ENCODE peak calls at places on chromosomes 5 and 9, in seven cellular contexts. Z, R, W, Q, D, F and O are unnamed samples.

GRCh38 chr9:127489471-127490115 is 38.3 kb downstream of the LRSAM1 start:
- DNase-seq in R (no peak), Q (no peak), Z (no peak), F (peak), D (no peak), W (peak), O (peak)

GRCh38 chr9:137113385-137114159 is 961 bp downstream of the DPP7 start:
- DNase-seq in Q (no peak), F (peak), W (no peak), Z (no peak), D (no peak), R (no peak), O (no peak)

GRCh38 chr9:137085918-137086530 is 761 bp upstream of the MAN1B1 start:
- DNase-seq in Z (no peak), F (peak), Q (peak), D (peak), R (peak), W (peak), O (peak)

GRCh38 chr9:97983524-97984187 is 515 bp downstream of the ANP32B start:
- DNase-seq in R (peak), F (peak), Z (peak), D (peak), W (peak), Q (peak), O (peak)

GRCh38 chr5:140806834-140807775 is at the start of gene PCDHA4:
- DNase-seq in Q (no peak), Z (no peak), R (no peak), W (peak), F (no peak), D (no peak), O (peak)

GRCh38 chr9:466749-467148 is 252.1 kb downstream of the DOCK8 start:
- DNase-seq in F (no peak), D (no peak), W (no peak), Q (no peak), R (no peak), Z (no peak), O (no peak)

GRCh38 chr9:136538599-136539426 is 7.0 kb downstream of the NOTCH1 start:
- DNase-seq in D (peak), R (peak), Z (no peak), Q (peak), W (no peak), F (no peak), O (no peak)

GRCh38 chr5:19001054-19001453 is 986.9 kb downstream of the CDH18 start:
- DNase-seq in Q (no peak), F (no peak), Z (no peak), W (no peak), D (no peak), R (no peak), O (no peak)

GRCh38 chr5:73783823-73784222 is 157.8 kb downstream of the ARHGEF28 start:
- DNase-seq in R (peak), D (peak), Q (no peak), W (no peak), F (no peak), Z (no peak), O (no peak)

GRCh38 chr5:100273846-100274580 is 261.2 kb upstream of the FAM174A start:
- DNase-seq in D (no peak), Q (no peak), Z (no peak), F (no peak), W (no peak), R (peak), O (no peak)

GRCh38 chr5:173035904-173036707 is 20.0 kb upstream of the CREBRF start:
- DNase-seq in Q (no peak), W (no peak), F (no peak), D (peak), Z (no peak), R (no peak), O (no peak)

GRCh38 chr9:125674981-125675973 is 31.7 kb downstream of the MAPKAP1 start:
- DNase-seq in D (no peak), W (no peak), Z (no peak), Q (no peak), F (peak), R (peak), O (no peak)

GRCh38 chr5:113274836-113275414 is 159.9 kb downstream of the TSSK1B start:
- DNase-seq in F (peak), Z (no peak), R (no peak), Q (peak), W (peak), D (no peak), O (no peak)

GRCh38 chr5:36301858-36302603 is at the start of gene RANBP3L:
- DNase-seq in Z (no peak), W (peak), R (peak), Q (peak), D (peak), F (no peak), O (no peak)

GRCh38 chr5:90783460-90784333 is 225.1 kb downstream of the ADGRV1 start:
- DNase-seq in F (no peak), Q (peak), W (peak), R (peak), D (peak), Z (peak), O (peak)

GRCh38 chr5:170632985-170633234 is 129.1 kb downstream of the KCNIP1 start:
- DNase-seq in F (peak), Z (peak), Q (peak), W (peak), D (peak), R (peak), O (peak)

GRCh38 chr5:7606840-7607453 is 211.0 kb downstream of the ADCY2 start:
- DNase-seq in R (no peak), D (no peak), W (no peak), Q (no peak), Z (no peak), F (no peak), O (no peak)

GRCh38 chr9:112629890-112630485 is 87.9 kb downstream of the INIP start:
- DNase-seq in W (no peak), Q (no peak), F (no peak), R (peak), Z (no peak), D (no peak), O (no peak)

GRCh38 chr5:173890195-173890951 is 2.2 kb downstream of the CPEB4 start:
- DNase-seq in Z (peak), Q (peak), F (peak), W (peak), D (peak), R (peak), O (peak)

GRCh38 chr5:120655828-120656435 is 191.8 kb downstream of the PRR16 start:
- DNase-seq in F (no peak), Z (no peak), Q (no peak), W (peak), D (peak), R (peak), O (no peak)

GRCh38 chr5:58407042-58407709 is 52.7 kb downstream of the PLK2 start:
- DNase-seq in Q (no peak), W (no peak), Z (no peak), F (peak), R (peak), D (no peak), O (no peak)

GRCh38 chr9:109467936-109468335 is 30.2 kb downstream of the PTPN3 start:
- DNase-seq in Z (no peak), Q (no peak), W (no peak), F (no peak), D (no peak), R (peak), O (no peak)

GRCh38 chr9:134652291-134653225 is 11.0 kb downstream of the COL5A1 start:
- DNase-seq in Z (no peak), D (no peak), F (peak), Q (no peak), W (no peak), R (no peak), O (no peak)

GRCh38 chr9:137067860-137068538 is 2.4 kb downstream of the SAPCD2 start:
- DNase-seq in R (peak), F (peak), Q (peak), Z (peak), D (peak), W (peak), O (peak)

GRCh38 chr5:112159435-112159834 is 259.6 kb downstream of the EPB41L4A start:
- DNase-seq in Z (no peak), F (no peak), W (peak), D (no peak), R (no peak), Q (peak), O (no peak)

GRCh38 chr9:136059851-136060670 is 35.0 kb downstream of the NACC2 start:
- DNase-seq in F (peak), Q (no peak), R (no peak), W (no peak), D (no peak), Z (peak), O (peak)

GRCh38 chr5:171397190-171397589 is 9.5 kb downstream of the NPM1 start:
- DNase-seq in R (no peak), Z (no peak), D (no peak), Q (no peak), W (no peak), F (no peak), O (no peak)

GRCh38 chr9:93264338-93265125 is 80.6 kb downstream of the WNK2 start:
- DNase-seq in Q (no peak), W (no peak), F (peak), D (no peak), Z (peak), R (no peak), O (no peak)

GRCh38 chr5:76025069-76025468 is 58.1 kb upstream of the SV2C start:
- DNase-seq in Z (no peak), R (no peak), F (no peak), D (no peak), Q (no peak), W (no peak), O (no peak)

GRCh38 chr9:137441289-137441934 is at the start of gene ENTPD8:
- DNase-seq in Z (no peak), W (peak), F (no peak), D (no peak), Q (no peak), R (peak), O (peak)

GRCh38 chr5:77398896-77399295 is 93.2 kb downstream of the WDR41 start:
- DNase-seq in F (no peak), Z (no peak), Q (no peak), W (no peak), R (no peak), D (no peak), O (no peak)

GRCh38 chr5:159695741-159696294 is 220.5 kb upstream of the ADRA1B start:
- DNase-seq in Z (no peak), W (no peak), F (no peak), R (no peak), Q (no peak), D (no peak), O (no peak)

GRCh38 chr9:38284039-38284767 is 108.3 kb upstream of the ALDH1B1 start:
- DNase-seq in F (no peak), W (no peak), R (no peak), Z (no peak), D (no peak), Q (no peak), O (no peak)
- H3K4me3 ChIP-seq in F (no peak), W (no peak), R (no peak), Z (no peak), D (no peak), Q (no peak), O (no peak)

GRCh38 chr5:32712463-32713395 is 1.6 kb downstream of the NPR3 start:
- DNase-seq in F (peak), W (no peak), Z (no peak), R (peak), Q (no peak), D (no peak), O (no peak)
- TF ChIP-seq CTCF in F (peak), W (no peak), Z (no peak), R (no peak), Q (peak), D (no peak), O (no peak)

GRCh38 chr9:36275060-36275459 is 16.8 kb upstream of the GNE start:
- DNase-seq in Z (no peak), R (no peak), Q (no peak), W (no peak), D (no peak), F (no peak), O (no peak)

GRCh38 chr9:36278243-36278642 is 20.0 kb upstream of the GNE start:
- DNase-seq in Z (no peak), R (no peak), W (no peak), D (no peak), F (no peak), Q (no peak), O (no peak)

GRCh38 chr9:36280989-36281388 is 22.7 kb upstream of the GNE start:
- DNase-seq in Z (no peak), D (no peak), Q (no peak), F (no peak), W (no peak), R (no peak), O (no peak)

GRCh38 chr9:36276840-36277239 is 18.6 kb upstream of the GNE start:
- DNase-seq in F (peak), D (no peak), W (peak), Z (no peak), R (no peak), Q (peak), O (no peak)

GRCh38 chr9:36276254-36276653 is 18.0 kb upstream of the GNE start:
- DNase-seq in Z (no peak), Q (no peak), F (no peak), R (no peak), W (no peak), D (no peak), O (no peak)
- H3K4me3 ChIP-seq in Z (no peak), Q (no peak), F (peak), R (peak), W (no peak), D (no peak), O (no peak)

DNA sequence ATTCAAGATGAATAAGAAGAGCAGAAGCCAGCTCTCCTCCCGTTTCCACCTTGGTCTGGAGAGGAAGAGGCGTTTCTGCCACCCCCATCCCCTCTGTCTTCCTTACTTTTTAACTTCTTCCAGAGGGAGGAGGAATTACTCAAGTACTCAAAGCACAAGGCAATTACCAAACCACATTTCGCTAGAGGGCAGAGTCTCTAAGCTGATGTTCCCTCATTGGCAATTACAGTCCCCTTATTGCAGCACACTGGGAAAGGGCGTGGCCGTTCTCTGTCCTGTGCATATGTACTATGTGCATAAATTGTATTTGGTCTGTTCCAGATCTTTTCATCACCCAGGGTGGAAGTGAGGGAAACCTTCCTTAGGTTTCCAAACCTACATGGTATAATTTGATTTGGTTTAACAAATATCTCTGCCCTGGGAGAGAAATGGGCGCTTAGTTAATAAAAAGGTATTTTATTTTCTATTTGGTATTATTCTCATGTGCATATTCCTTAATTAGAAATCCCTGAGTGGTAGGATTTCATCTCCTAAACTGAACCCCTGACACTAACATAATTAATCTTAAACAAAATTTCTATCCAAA is 29.8 kb upstream of the ALDOB start:
- DNase-seq in F (no peak), Q (peak), R (peak), Z (no peak), D (peak), W (peak), O (no peak)
- TF ChIP-seq CTCF in F (peak), Q (peak), R (peak), Z (no peak), D (peak), W (peak), O (peak)

DNA sequence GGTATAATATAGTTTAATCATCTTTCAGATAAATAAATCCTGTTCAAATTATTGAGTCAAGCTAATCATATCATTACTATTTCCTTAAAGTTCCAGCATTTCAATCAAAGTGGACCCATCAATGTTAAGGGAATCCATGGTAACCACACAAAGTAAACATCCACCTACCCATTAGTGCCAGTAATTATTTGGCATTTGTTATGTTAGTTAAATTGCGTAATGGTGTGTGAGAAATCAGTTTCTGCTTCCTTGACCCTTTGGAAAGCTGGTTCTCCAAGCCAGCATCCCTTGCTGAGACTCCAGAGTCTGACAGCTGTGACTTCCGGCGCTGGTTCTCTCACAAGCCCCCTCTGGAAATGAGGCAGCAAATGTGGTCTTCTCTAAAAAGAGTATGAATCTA is 308.5 kb upstream of the EFNA5 start:
- DNase-seq in W (no peak), Q (no peak), Z (no peak), R (peak), D (no peak), F (no peak), O (no peak)
- H3K4me3 ChIP-seq in W (no peak), Q (no peak), Z (no peak), R (no peak), D (no peak), F (no peak), O (no peak)

GRCh38 chr9:34190996-34191892 is 12.4 kb downstream of the UBAP1 start:
- DNase-seq in D (no peak), R (peak), Q (no peak), W (no peak), Z (no peak), F (no peak), O (no peak)
- TF ChIP-seq CTCF in D (peak), R (peak), Q (peak), W (peak), Z (no peak), F (peak), O (no peak)